ENCODE peak calls at places on chromosomes 3 and 15, in seven cellular contexts. One of them, this sample, is unnamed.
A peak's percentile ranks its signal among the peaks of the same experiment; 100 is the strongest.

GRCh38 chr15:83605595-83605994 is 48.3 kb upstream of the ADAMTSL3 start:
- DNase-seq in PC-3: no peak
- DNase-seq in uterus: peak; percentile 49
- DNase-seq in mesothelial cell of epicardium: no peak
- DNase-seq in AG10803: no peak
- DNase-seq in prostate gland: no peak
- DNase-seq in body of pancreas: no peak
- DNase-seq in this sample: no peak

GRCh38 chr15:85616549-85616948 is 178.2 kb downstream of the KLHL25 start:
- DNase-seq in body of pancreas: no peak
- DNase-seq in PC-3: no peak
- DNase-seq in mesothelial cell of epicardium: no peak
- DNase-seq in AG10803: peak; percentile 80
- DNase-seq in uterus: no peak
- DNase-seq in prostate gland: no peak
- DNase-seq in this sample: no peak

GRCh38 chr3:187667526-187667925 is 2.7 kb downstream of the SST start:
- DNase-seq in PC-3: no peak
- DNase-seq in prostate gland: no peak
- DNase-seq in body of pancreas: no peak
- DNase-seq in mesothelial cell of epicardium: no peak
- DNase-seq in AG10803: no peak
- DNase-seq in uterus: no peak
- DNase-seq in this sample: no peak

GRCh38 chr3:189690237-189690636 is 59.0 kb downstream of the TP63 start:
- DNase-seq in AG10803: no peak
- DNase-seq in mesothelial cell of epicardium: no peak
- DNase-seq in prostate gland: no peak
- DNase-seq in PC-3: no peak
- DNase-seq in body of pancreas: no peak
- DNase-seq in uterus: no peak
- DNase-seq in this sample: no peak

GRCh38 chr3:192896208-192896607 is 21.4 kb downstream of the MB21D2 start:
- DNase-seq in AG10803: no peak
- DNase-seq in uterus: no peak
- DNase-seq in mesothelial cell of epicardium: no peak
- DNase-seq in body of pancreas: no peak
- DNase-seq in PC-3: no peak
- DNase-seq in prostate gland: no peak
- DNase-seq in this sample: no peak

GRCh38 chr3:149388001-149388435 is 10.6 kb upstream of the TM4SF1 start:
- DNase-seq in uterus: no peak
- DNase-seq in prostate gland: no peak
- DNase-seq in mesothelial cell of epicardium: no peak
- DNase-seq in PC-3: peak; percentile 82
- DNase-seq in body of pancreas: no peak
- DNase-seq in AG10803: peak; percentile 96
- DNase-seq in this sample: peak; percentile 94

GRCh38 chr3:46400846-46401245 is 6.0 kb downstream of the CCR5AS start:
- DNase-seq in PC-3: no peak
- DNase-seq in AG10803: no peak
- DNase-seq in body of pancreas: no peak
- DNase-seq in prostate gland: no peak
- DNase-seq in uterus: no peak
- DNase-seq in mesothelial cell of epicardium: no peak
- DNase-seq in this sample: no peak

GRCh38 chr3:59726279-59726678 is 676.5 kb upstream of the CFAP20DC start:
- DNase-seq in body of pancreas: no peak
- DNase-seq in PC-3: peak; percentile 64
- DNase-seq in mesothelial cell of epicardium: no peak
- DNase-seq in uterus: no peak
- DNase-seq in AG10803: no peak
- DNase-seq in prostate gland: no peak
- DNase-seq in this sample: peak; percentile 22

GRCh38 chr15:51935466-51936118 is 36.0 kb downstream of the LEO1 start:
- DNase-seq in body of pancreas: no peak
- DNase-seq in mesothelial cell of epicardium: no peak
- DNase-seq in uterus: no peak
- DNase-seq in PC-3: no peak
- DNase-seq in prostate gland: no peak
- DNase-seq in AG10803: no peak
- DNase-seq in this sample: no peak

GRCh38 chr3:15645740-15646490 is 44.4 kb downstream of the BTD start:
- DNase-seq in uterus: peak; percentile 62
- DNase-seq in PC-3: peak; percentile 98
- DNase-seq in mesothelial cell of epicardium: peak; percentile 82
- DNase-seq in prostate gland: no peak
- DNase-seq in AG10803: peak; percentile 95
- DNase-seq in body of pancreas: no peak
- DNase-seq in this sample: peak; percentile 82

GRCh38 chr15:68512578-68512977 is 66.2 kb upstream of the CORO2B start:
- DNase-seq in uterus: peak; percentile 68
- DNase-seq in prostate gland: no peak
- DNase-seq in mesothelial cell of epicardium: no peak
- DNase-seq in PC-3: no peak
- DNase-seq in body of pancreas: no peak
- DNase-seq in AG10803: no peak
- DNase-seq in this sample: no peak

GRCh38 chr3:99929409-99930139 is 111.9 kb downstream of the CMSS1 start:
- DNase-seq in prostate gland: no peak
- DNase-seq in AG10803: peak; percentile 71
- DNase-seq in PC-3: peak; percentile 53
- DNase-seq in uterus: peak; percentile 75
- DNase-seq in mesothelial cell of epicardium: no peak
- DNase-seq in body of pancreas: no peak
- DNase-seq in this sample: peak; percentile 82

GRCh38 chr3:60384352-60384751 is 866.9 kb downstream of the FHIT start:
- DNase-seq in PC-3: peak; percentile 4
- DNase-seq in uterus: no peak
- DNase-seq in body of pancreas: no peak
- DNase-seq in mesothelial cell of epicardium: no peak
- DNase-seq in prostate gland: no peak
- DNase-seq in AG10803: no peak
- DNase-seq in this sample: no peak

GRCh38 chr3:195893516-195893915 is 14.8 kb downstream of the TNK2 start:
- DNase-seq in PC-3: no peak
- DNase-seq in prostate gland: no peak
- DNase-seq in body of pancreas: no peak
- DNase-seq in mesothelial cell of epicardium: no peak
- DNase-seq in uterus: no peak
- DNase-seq in AG10803: no peak
- DNase-seq in this sample: no peak

GRCh38 chr3:195892105-195892354 is 16.3 kb downstream of the TNK2 start:
- DNase-seq in mesothelial cell of epicardium: no peak
- DNase-seq in prostate gland: no peak
- DNase-seq in AG10803: no peak
- DNase-seq in PC-3: no peak
- DNase-seq in uterus: no peak
- DNase-seq in body of pancreas: no peak
- DNase-seq in this sample: no peak

GRCh38 chr3:195893121-195893449 is 15.3 kb downstream of the TNK2 start:
- DNase-seq in prostate gland: no peak
- DNase-seq in PC-3: no peak
- DNase-seq in AG10803: no peak
- DNase-seq in body of pancreas: peak; percentile 78
- DNase-seq in mesothelial cell of epicardium: no peak
- DNase-seq in uterus: no peak
- DNase-seq in this sample: no peak

GRCh38 chr3:195891431-195892104 is 16.8 kb downstream of the TNK2 start:
- DNase-seq in body of pancreas: no peak
- DNase-seq in AG10803: no peak
- DNase-seq in prostate gland: no peak
- DNase-seq in uterus: no peak
- DNase-seq in mesothelial cell of epicardium: no peak
- DNase-seq in PC-3: no peak
- DNase-seq in this sample: no peak

DNA sequence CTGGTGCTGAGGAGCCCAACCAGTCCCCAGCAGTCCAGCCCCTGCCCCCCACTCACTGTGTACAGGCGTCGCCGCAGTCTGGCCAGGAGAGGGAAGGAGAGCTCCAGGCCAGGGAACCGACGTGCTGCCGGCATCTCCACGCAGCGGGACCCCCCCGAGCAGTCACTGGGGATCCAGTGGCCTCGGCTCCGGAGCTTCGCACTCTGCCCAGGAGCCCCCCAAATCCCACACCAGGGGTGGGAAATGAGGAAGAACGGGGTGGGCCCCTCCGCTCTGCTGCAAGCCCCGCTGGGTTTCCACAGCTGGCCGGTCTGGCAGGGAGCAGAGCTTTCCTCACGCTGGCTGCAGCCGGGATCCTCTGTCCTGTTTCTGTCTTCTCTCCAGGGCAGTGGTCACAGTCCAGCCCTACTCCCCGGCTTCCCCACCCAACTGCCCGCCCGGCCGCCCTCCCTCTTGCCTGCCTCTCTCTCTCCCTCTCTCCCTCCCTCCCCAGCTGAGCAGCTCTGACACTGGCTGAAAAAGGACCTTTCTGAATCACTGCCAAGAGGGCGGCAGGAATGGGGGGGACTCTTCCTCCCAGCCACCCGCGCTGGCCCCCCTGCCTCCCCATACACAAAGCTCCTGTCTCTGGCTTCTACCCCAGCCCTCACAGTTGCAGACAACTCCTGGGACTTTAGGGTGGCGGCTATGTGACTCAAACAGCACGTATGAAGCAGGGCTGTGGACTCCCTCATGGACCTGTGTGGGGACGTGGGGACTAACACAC is 15.8 kb downstream of the TNK2 start:
- DNase-seq in body of pancreas: peak; percentile 66
- DNase-seq in PC-3: peak; percentile 56
- DNase-seq in prostate gland: no peak
- DNase-seq in mesothelial cell of epicardium: no peak
- DNase-seq in AG10803: peak; percentile 79
- DNase-seq in uterus: peak; percentile 62
- DNase-seq in this sample: no peak
- TF ChIP-seq CTCF in body of pancreas: no peak
- TF ChIP-seq CTCF in PC-3: no peak
- TF ChIP-seq CTCF in prostate gland: no peak
- TF ChIP-seq CTCF in mesothelial cell of epicardium: no peak
- TF ChIP-seq CTCF in AG10803: no peak
- TF ChIP-seq CTCF in uterus: no peak
- TF ChIP-seq CTCF in this sample: no peak

GRCh38 chr15:73813071-73813470 is 59.9 kb upstream of the INSYN1 start:
- DNase-seq in prostate gland: no peak
- DNase-seq in uterus: no peak
- DNase-seq in body of pancreas: no peak
- DNase-seq in PC-3: no peak
- DNase-seq in AG10803: no peak
- DNase-seq in mesothelial cell of epicardium: no peak
- DNase-seq in this sample: no peak

GRCh38 chr15:73822998-73823397 is 50.4 kb upstream of the TBC1D21 start:
- DNase-seq in mesothelial cell of epicardium: no peak
- DNase-seq in prostate gland: no peak
- DNase-seq in AG10803: peak; percentile 22
- DNase-seq in uterus: no peak
- DNase-seq in PC-3: peak; percentile 34
- DNase-seq in body of pancreas: no peak
- DNase-seq in this sample: no peak

GRCh38 chr15:73821181-73821580 is 52.2 kb upstream of the TBC1D21 start:
- DNase-seq in AG10803: no peak
- DNase-seq in PC-3: no peak
- DNase-seq in prostate gland: no peak
- DNase-seq in mesothelial cell of epicardium: no peak
- DNase-seq in body of pancreas: no peak
- DNase-seq in uterus: no peak
- DNase-seq in this sample: no peak

DNA sequence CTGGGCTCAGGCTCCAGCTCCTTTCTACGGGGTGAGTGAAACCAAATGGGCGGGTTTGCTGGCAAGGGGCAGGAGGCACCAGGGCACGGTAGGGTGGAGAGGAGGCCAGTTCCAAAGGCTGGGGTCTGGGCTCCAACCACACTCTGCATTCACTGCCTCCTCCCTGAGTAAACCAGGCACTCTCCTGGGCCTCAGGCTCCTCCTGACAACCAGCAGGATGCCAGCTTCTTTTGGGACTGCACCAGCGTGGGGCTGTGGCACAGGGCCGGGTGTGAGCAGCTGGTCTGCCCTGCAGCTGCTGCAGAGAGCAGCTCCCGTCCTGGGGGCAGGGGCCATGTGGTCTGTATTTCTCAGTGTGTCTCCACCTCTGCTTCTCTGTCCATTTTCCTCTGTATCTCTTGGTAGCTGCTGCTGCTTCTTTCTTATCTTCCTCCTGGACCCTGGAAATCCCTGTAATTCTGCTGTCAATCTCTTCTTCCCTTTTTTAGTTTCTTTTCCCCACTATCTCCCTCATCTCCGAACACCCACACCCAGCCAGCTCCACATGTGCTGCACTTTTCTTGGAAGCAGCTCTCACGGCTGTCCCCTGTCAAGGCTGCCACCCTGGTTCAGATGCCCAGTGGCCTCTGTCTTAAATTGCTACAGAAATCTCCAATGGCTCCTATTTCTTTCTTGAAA is 54.9 kb upstream of the TBC1D21 start:
- DNase-seq in uterus: no peak
- DNase-seq in prostate gland: no peak
- DNase-seq in mesothelial cell of epicardium: no peak
- DNase-seq in AG10803: no peak
- DNase-seq in body of pancreas: no peak
- DNase-seq in PC-3: no peak
- DNase-seq in this sample: no peak
- TF ChIP-seq CTCF in uterus: no peak
- TF ChIP-seq CTCF in prostate gland: no peak
- TF ChIP-seq CTCF in mesothelial cell of epicardium: no peak
- TF ChIP-seq CTCF in AG10803: no peak
- TF ChIP-seq CTCF in body of pancreas: no peak
- TF ChIP-seq CTCF in PC-3: no peak
- TF ChIP-seq CTCF in this sample: no peak

GRCh38 chr3:179929091-179929529 is 107.6 kb downstream of the PEX5L start:
- DNase-seq in uterus: no peak
- DNase-seq in body of pancreas: peak; percentile 68
- DNase-seq in prostate gland: no peak
- DNase-seq in AG10803: peak; percentile 66
- DNase-seq in PC-3: peak; percentile 73
- DNase-seq in mesothelial cell of epicardium: peak; percentile 56
- DNase-seq in this sample: peak; percentile 29
- TF ChIP-seq CTCF in uterus: no peak
- TF ChIP-seq CTCF in body of pancreas: peak; percentile 42
- TF ChIP-seq CTCF in prostate gland: peak; percentile 40
- TF ChIP-seq CTCF in AG10803: peak; percentile 92
- TF ChIP-seq CTCF in PC-3: peak; percentile 92
- TF ChIP-seq CTCF in mesothelial cell of epicardium: peak; percentile 69
- TF ChIP-seq CTCF in this sample: peak; percentile 78

DNA sequence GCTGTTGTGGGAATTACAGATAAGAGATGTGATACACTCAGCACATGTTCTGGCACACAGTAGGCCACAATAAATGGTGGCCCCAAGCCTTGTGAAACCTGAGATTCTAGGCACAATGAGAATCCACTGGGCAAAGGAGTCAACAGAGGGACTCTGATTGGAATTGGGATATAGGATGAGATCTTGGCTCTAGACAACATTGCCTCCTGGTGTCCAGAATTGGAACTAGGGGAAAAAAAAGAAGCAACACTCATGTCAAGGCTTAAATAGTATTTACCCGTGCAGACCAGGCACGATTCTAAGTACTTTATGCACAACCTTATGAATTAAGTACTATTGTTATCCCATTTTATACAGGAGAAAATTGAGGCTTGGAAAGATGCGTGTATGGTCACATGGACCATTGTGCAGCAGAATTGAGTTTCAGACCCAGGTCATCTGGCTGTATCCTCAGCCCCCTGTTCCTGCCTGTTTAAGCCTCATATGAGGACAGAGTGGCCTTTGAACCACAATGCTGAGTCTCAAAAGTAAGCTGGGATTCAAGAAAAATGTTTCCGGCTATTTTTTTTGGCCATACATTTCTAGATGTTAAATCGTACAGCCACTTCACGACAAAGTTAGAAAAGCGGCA is 124.8 kb downstream of the SV2B start:
- DNase-seq in body of pancreas: no peak
- DNase-seq in uterus: no peak
- DNase-seq in prostate gland: peak; percentile 29
- DNase-seq in AG10803: peak; percentile 24
- DNase-seq in mesothelial cell of epicardium: no peak
- DNase-seq in PC-3: peak; percentile 66
- DNase-seq in this sample: peak; percentile 20
- TF ChIP-seq CTCF in body of pancreas: peak; percentile 57
- TF ChIP-seq CTCF in uterus: no peak
- TF ChIP-seq CTCF in prostate gland: peak; percentile 70
- TF ChIP-seq CTCF in AG10803: peak; percentile 66
- TF ChIP-seq CTCF in mesothelial cell of epicardium: peak; percentile 66
- TF ChIP-seq CTCF in PC-3: peak; percentile 79
- TF ChIP-seq CTCF in this sample: peak; percentile 74